ENCODE peak calls at places on chromosomes 1 and 21, in six cellular contexts. M, R, H, S, K and Q are unnamed samples.

GRCh38 chr1:246218686-246219085 is 288.4 kb downstream of the SMYD3 start:
- DNase-seq in M (no peak), R (no peak), H (no peak), S (no peak), K (no peak), Q (no peak)

GRCh38 chr1:16318544-16318943 is 33.7 kb downstream of the FBXO42 start:
- DNase-seq in M (no peak), R (peak), H (peak), S (peak), K (peak), Q (no peak)

GRCh38 chr1:30315185-30315960 is 408.0 kb downstream of the MATN1 start:
- DNase-seq in M (no peak), R (peak), H (no peak), S (peak), K (no peak), Q (no peak)

GRCh38 chr1:159000627-159001026 is 9.1 kb upstream of the IFI16 start:
- DNase-seq in M (peak), R (peak), H (peak), S (peak), K (peak), Q (peak)

GRCh38 chr1:7437036-7437435 is 334.1 kb upstream of the VAMP3 start:
- DNase-seq in M (no peak), R (no peak), H (no peak), S (no peak), K (no peak), Q (no peak)

GRCh38 chr1:39590546-39590945 is 14.0 kb upstream of the PABPC4 start:
- DNase-seq in M (no peak), R (peak), H (no peak), S (peak), K (no peak), Q (peak)

GRCh38 chr1:239616686-239617085 is 230.3 kb downstream of the CHRM3 start:
- DNase-seq in M (no peak), R (no peak), H (no peak), S (no peak), K (no peak), Q (no peak)

GRCh38 chr1:28668956-28669719 is 554 bp downstream of the GMEB1 start:
- DNase-seq in M (peak), R (peak), H (peak), S (peak), K (no peak), Q (peak)

GRCh38 chr1:180580237-180580636 is 21.5 kb downstream of the OVAAL start:
- DNase-seq in M (no peak), R (no peak), H (no peak), S (peak), K (no peak), Q (peak)

GRCh38 chr1:88302843-88303486 is 381.1 kb upstream of the PKN2 start:
- DNase-seq in M (no peak), R (peak), H (no peak), S (peak), K (no peak), Q (peak)

GRCh38 chr1:33045814-33046213 is 9.1 kb upstream of the AK2 start:
- DNase-seq in M (no peak), R (peak), H (no peak), S (no peak), K (no peak), Q (no peak)

GRCh38 chr1:155698382-155699038 is 9.6 kb downstream of the DAP3 start:
- DNase-seq in M (no peak), R (peak), H (no peak), S (peak), K (peak), Q (peak)

GRCh38 chr1:118254483-118254882 is 69.5 kb upstream of the SPAG17 start:
- DNase-seq in M (no peak), R (no peak), H (no peak), S (peak), K (no peak), Q (no peak)

GRCh38 chr1:212781225-212781624 is 10.4 kb downstream of the NSL1 start:
- DNase-seq in M (no peak), R (no peak), H (no peak), S (no peak), K (no peak), Q (no peak)

GRCh38 chr1:219120625-219121544 is 52.8 kb upstream of the LYPLAL1 start:
- DNase-seq in M (no peak), R (peak), H (no peak), S (peak), K (peak), Q (peak)

GRCh38 chr1:39700348-39700747 is 9.1 kb upstream of the HPCAL4 start:
- DNase-seq in M (no peak), R (no peak), H (no peak), S (no peak), K (no peak), Q (no peak)

GRCh38 chr1:108877324-108877812 is 583 bp downstream of the GPSM2 start:
- DNase-seq in M (no peak), R (peak), H (no peak), S (peak), K (no peak), Q (peak)

GRCh38 chr1:242586355-242586670 is 61.8 kb upstream of the PLD5 start:
- DNase-seq in M (no peak), R (no peak), H (no peak), S (no peak), K (no peak), Q (no peak)

GRCh38 chr1:68051475-68051874 is 1.0 kb upstream of the DIRAS3 start:
- DNase-seq in M (peak), R (peak), H (peak), S (peak), K (peak), Q (peak)
- H3K4me3 ChIP-seq in M (no peak), R (peak), H (peak), S (peak), K (peak), Q (peak)

GRCh38 chr1:227433663-227434062 is 115.4 kb upstream of the CDC42BPA start:
- DNase-seq in M (no peak), R (no peak), H (no peak), S (no peak), K (no peak), Q (no peak)

GRCh38 chr1:227432981-227433380 is 114.7 kb upstream of the CDC42BPA start:
- DNase-seq in M (no peak), R (no peak), H (no peak), S (no peak), K (no peak), Q (no peak)

GRCh38 chr1:227434808-227435207 is 116.5 kb upstream of the CDC42BPA start:
- DNase-seq in M (no peak), R (no peak), H (no peak), S (no peak), K (no peak), Q (no peak)

GRCh38 chr1:227440167-227440566 is 121.9 kb upstream of the CDC42BPA start:
- DNase-seq in M (no peak), R (no peak), H (no peak), S (no peak), K (no peak), Q (no peak)

GRCh38 chr1:227437495-227438008 is 119.3 kb upstream of the CDC42BPA start:
- DNase-seq in M (no peak), R (peak), H (no peak), S (peak), K (no peak), Q (peak)
- H3K4me3 ChIP-seq in M (peak), R (no peak), H (peak), S (peak), K (peak), Q (peak)

DNA sequence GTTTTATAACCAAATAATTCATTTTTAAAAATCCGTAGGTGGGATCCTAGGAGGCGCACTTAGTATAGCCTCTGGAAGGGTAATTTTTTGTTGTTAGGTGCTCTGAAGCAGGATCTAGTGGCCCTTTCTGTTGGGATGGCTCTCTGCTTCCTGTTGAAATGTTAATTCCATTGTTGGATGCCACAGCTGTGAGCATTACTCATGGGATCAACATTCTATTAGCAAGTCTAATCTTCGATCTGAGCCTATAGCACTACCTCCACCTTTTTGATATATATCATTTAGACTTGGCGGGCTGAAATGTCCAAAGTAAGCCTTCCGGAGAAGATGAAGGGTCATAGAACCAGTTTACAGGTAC is 1.3 kb downstream of the CXADR start:
- DNase-seq in M (no peak), R (no peak), H (no peak), S (no peak), K (no peak), Q (peak)
- H3K4me3 ChIP-seq in M (no peak), R (peak), H (peak), S (no peak), K (no peak), Q (peak)

GRCh38 chr1:154547333-154547732 is 11.1 kb downstream of the UBE2Q1 start:
- DNase-seq in M (no peak), R (no peak), H (no peak), S (no peak), K (no peak), Q (no peak)
- H3K4me3 ChIP-seq in M (no peak), R (no peak), H (no peak), S (no peak), K (no peak), Q (no peak)

GRCh38 chr1:182956708-182957365 is 3.9 kb upstream of the SHCBP1L start:
- DNase-seq in M (no peak), R (no peak), H (no peak), S (no peak), K (no peak), Q (no peak)
- H3K4me3 ChIP-seq in M (no peak), R (no peak), H (no peak), S (no peak), K (no peak), Q (no peak)

GRCh38 chr1:198255783-198256182 is 99.0 kb downstream of the NEK7 start:
- DNase-seq in M (no peak), R (no peak), H (no peak), S (no peak), K (no peak), Q (no peak)

GRCh38 chr1:198254948-198255347 is 98.2 kb downstream of the NEK7 start:
- DNase-seq in M (no peak), R (no peak), H (no peak), S (no peak), K (no peak), Q (no peak)

GRCh38 chr1:198254521-198254920 is 97.7 kb downstream of the NEK7 start:
- DNase-seq in M (no peak), R (peak), H (no peak), S (no peak), K (no peak), Q (no peak)

GRCh38 chr1:198253259-198253658 is 96.5 kb downstream of the NEK7 start:
- DNase-seq in M (no peak), R (no peak), H (no peak), S (no peak), K (no peak), Q (no peak)

GRCh38 chr1:198253668-198254067 is 96.9 kb downstream of the NEK7 start:
- DNase-seq in M (no peak), R (peak), H (no peak), S (peak), K (no peak), Q (peak)
- H3K4me3 ChIP-seq in M (no peak), R (no peak), H (no peak), S (no peak), K (no peak), Q (no peak)

GRCh38 chr1:5436808-5437207 is 555.4 kb downstream of the NPHP4 start:
- DNase-seq in M (no peak), R (no peak), H (no peak), S (no peak), K (no peak), Q (no peak)
- H3K4me3 ChIP-seq in M (no peak), R (no peak), H (no peak), S (no peak), K (no peak), Q (no peak)

GRCh38 chr1:157700305-157700704 is 264 bp downstream of the FCRL3 start:
- DNase-seq in M (no peak), R (no peak), H (no peak), S (no peak), K (no peak), Q (no peak)

GRCh38 chr1:157697781-157698569 is 2.6 kb downstream of the FCRL3 start:
- DNase-seq in M (no peak), R (no peak), H (no peak), S (no peak), K (no peak), Q (peak)

GRCh38 chr1:157696966-157697628 is 3.5 kb downstream of the FCRL3 start:
- DNase-seq in M (no peak), R (no peak), H (no peak), S (no peak), K (no peak), Q (no peak)

GRCh38 chr1:157691285-157691920 is 9.2 kb downstream of the FCRL3 start:
- DNase-seq in M (no peak), R (peak), H (no peak), S (peak), K (peak), Q (peak)

GRCh38 chr1:157695417-157695816 is 5.2 kb downstream of the FCRL3 start:
- DNase-seq in M (no peak), R (no peak), H (no peak), S (no peak), K (no peak), Q (no peak)
- H3K4me3 ChIP-seq in M (no peak), R (no peak), H (no peak), S (no peak), K (no peak), Q (no peak)